ENCODE peak calls at places on chromosomes 12 and 14, in seven cellular contexts. W is endothelial cell of umbilical vein, B is NT2/D1, D is HCT116, O is right lobe of liver, G is transverse colon, I is A549. Z is an unnamed sample.

GRCh38 chr14:53109028-53109687 is 44.0 kb downstream of the DDHD1 start:
- DNase-seq in W (peak), B (no peak), D (no peak), O (no peak), G (peak), I (no peak), Z (no peak)

GRCh38 chr12:67747869-67748760 is 99.6 kb downstream of the DYRK2 start:
- DNase-seq in W (no peak), B (no peak), D (peak), O (peak), G (peak), I (peak), Z (peak)

GRCh38 chr14:95098984-95099599 is 58.2 kb downstream of the DICER1 start:
- DNase-seq in W (peak), B (peak), D (peak), O (no peak), G (peak), I (peak), Z (peak)

GRCh38 chr12:103829092-103829491 is 11.9 kb downstream of the NT5DC3 start:
- DNase-seq in W (no peak), B (no peak), D (no peak), O (no peak), G (no peak), I (no peak), Z (no peak)

GRCh38 chr12:128245106-128245505 is 21.9 kb upstream of the TMEM132C start:
- DNase-seq in W (no peak), B (no peak), D (no peak), O (no peak), G (no peak), I (no peak), Z (no peak)

GRCh38 chr14:32013083-32013482 is 64.0 kb upstream of the ARHGAP5 start:
- DNase-seq in W (no peak), B (peak), D (no peak), O (no peak), G (no peak), I (peak), Z (no peak)

GRCh38 chr12:120376416-120376815 is 7.5 kb upstream of the MSI1 start:
- DNase-seq in W (no peak), B (no peak), D (no peak), O (no peak), G (no peak), I (no peak), Z (no peak)

GRCh38 chr12:105803292-105803691 is 335.5 kb downstream of the NUAK1 start:
- DNase-seq in W (no peak), B (no peak), D (no peak), O (no peak), G (no peak), I (no peak), Z (no peak)

GRCh38 chr12:69070319-69071090 is 137.5 kb upstream of the CPM start:
- DNase-seq in W (peak), B (peak), D (peak), O (peak), G (peak), I (peak), Z (peak)

GRCh38 chr14:106585692-106586091 is 1059.3 kb downstream of the TMEM121 start:
- DNase-seq in W (no peak), B (no peak), D (no peak), O (no peak), G (no peak), I (no peak), Z (no peak)

GRCh38 chr14:55212611-55213010 is 21.2 kb upstream of the DLGAP5 start:
- DNase-seq in W (no peak), B (no peak), D (no peak), O (no peak), G (no peak), I (no peak), Z (peak)

GRCh38 chr12:9750276-9751203 is 10.2 kb downstream of the CD69 start:
- DNase-seq in W (peak), B (peak), D (peak), O (no peak), G (peak), I (peak), Z (peak)

GRCh38 chr14:100778951-100779690 is 46.8 kb upstream of the MEG3 start:
- DNase-seq in W (no peak), B (no peak), D (no peak), O (no peak), G (no peak), I (no peak), Z (no peak)

GRCh38 chr12:96368233-96368632 is 32.0 kb downstream of the CDK17 start:
- DNase-seq in W (peak), B (no peak), D (no peak), O (no peak), G (no peak), I (no peak), Z (no peak)

GRCh38 chr12:132411457-132411856 is 78.5 kb upstream of the FBRSL1 start:
- DNase-seq in W (no peak), B (no peak), D (no peak), O (no peak), G (no peak), I (no peak), Z (no peak)

GRCh38 chr12:21992823-21993222 is 51.6 kb upstream of the ABCC9 start:
- DNase-seq in W (peak), B (no peak), D (no peak), O (no peak), G (peak), I (no peak), Z (no peak)

GRCh38 chr14:103949386-103949785 is 7.1 kb upstream of the RD3L start:
- DNase-seq in W (no peak), B (no peak), D (no peak), O (no peak), G (no peak), I (no peak), Z (no peak)

GRCh38 chr14:31884776-31885379 is 192.2 kb upstream of the ARHGAP5 start:
- DNase-seq in W (no peak), B (no peak), D (no peak), O (no peak), G (no peak), I (no peak), Z (no peak)

GRCh38 chr12:3302406-3303041 is 188.5 kb upstream of the PRMT8 start:
- DNase-seq in W (no peak), B (no peak), D (no peak), O (no peak), G (no peak), I (no peak), Z (no peak)

GRCh38 chr12:43882578-43883178 is 46.8 kb downstream of the TMEM117 start:
- DNase-seq in W (peak), B (peak), D (peak), O (no peak), G (peak), I (peak), Z (peak)

GRCh38 chr12:110282956-110283817 is 2.1 kb downstream of the ATP2A2 start:
- DNase-seq in W (no peak), B (no peak), D (no peak), O (no peak), G (no peak), I (no peak), Z (no peak)

GRCh38 chr14:79598339-79598738 is 613.0 kb downstream of the DIO2 start:
- DNase-seq in W (no peak), B (no peak), D (no peak), O (no peak), G (no peak), I (no peak), Z (no peak)

GRCh38 chr12:107519906-107520859 is 165.4 kb upstream of the PWP1 start:
- DNase-seq in W (no peak), B (no peak), D (no peak), O (peak), G (no peak), I (no peak), Z (peak)

GRCh38 chr14:60707858-60708257 is 16.3 kb downstream of the SIX4 start:
- DNase-seq in W (no peak), B (no peak), D (no peak), O (no peak), G (no peak), I (no peak), Z (no peak)

GRCh38 chr12:58249610-58250009 is 308.2 kb downstream of the ATP23 start:
- DNase-seq in W (peak), B (no peak), D (no peak), O (no peak), G (no peak), I (no peak), Z (peak)

GRCh38 chr14:55123101-55123500 is 6.0 kb upstream of the LGALS3 start:
- DNase-seq in W (peak), B (no peak), D (no peak), O (no peak), G (no peak), I (no peak), Z (no peak)

GRCh38 chr12:24948816-24949722 is at the start of gene BCAT1:
- DNase-seq in W (peak), B (peak), D (no peak), O (peak), G (peak), I (peak), Z (peak)

GRCh38 chr14:90797919-90798318 is 18.3 kb downstream of the TTC7B start:
- DNase-seq in W (no peak), B (no peak), D (no peak), O (no peak), G (no peak), I (no peak), Z (no peak)

GRCh38 chr12:57518920-57519757 is 1.2 kb downstream of the DDIT3 start:
- DNase-seq in W (no peak), B (no peak), D (no peak), O (peak), G (peak), I (peak), Z (no peak)

GRCh38 chr12:107127482-107128185 is 34.3 kb upstream of the CRY1 start:
- DNase-seq in W (no peak), B (no peak), D (no peak), O (no peak), G (no peak), I (no peak), Z (no peak)

GRCh38 chr12:116659771-116660481 is 77.9 kb downstream of the SPRING1 start:
- DNase-seq in W (no peak), B (no peak), D (peak), O (no peak), G (no peak), I (no peak), Z (no peak)

GRCh38 chr12:92602930-92603623 is 99.7 kb upstream of the PLEKHG7 start:
- DNase-seq in W (no peak), B (no peak), D (no peak), O (no peak), G (no peak), I (peak), Z (no peak)

GRCh38 chr12:23847857-23848256 is 101.6 kb downstream of the SOX5 start:
- DNase-seq in W (no peak), B (no peak), D (no peak), O (no peak), G (no peak), I (no peak), Z (no peak)

GRCh38 chr12:87930033-87930432 is 99.2 kb downstream of the C12orf50 start:
- DNase-seq in W (no peak), B (no peak), D (no peak), O (no peak), G (no peak), I (no peak), Z (no peak)

GRCh38 chr14:102317564-102318248 is 1.8 kb upstream of the ZNF839 start:
- DNase-seq in W (peak), B (no peak), D (no peak), O (no peak), G (peak), I (peak), Z (peak)

GRCh38 chr12:25364529-25365339 is 114.0 kb upstream of the KRAS start:
- DNase-seq in W (no peak), B (peak), D (no peak), O (no peak), G (no peak), I (no peak), Z (no peak)

GRCh38 chr14:38958589-38958988 is 144.4 kb downstream of the SEC23A start:
- DNase-seq in W (peak), B (no peak), D (no peak), O (no peak), G (no peak), I (no peak), Z (no peak)

GRCh38 chr12:58608711-58609110 is 311.6 kb downstream of the LRIG3 start:
- DNase-seq in W (no peak), B (no peak), D (no peak), O (no peak), G (no peak), I (no peak), Z (no peak)

GRCh38 chr12:32822344-32822743 is 66.6 kb upstream of the YARS2 start:
- DNase-seq in W (no peak), B (no peak), D (no peak), O (no peak), G (no peak), I (no peak), Z (no peak)

GRCh38 chr12:5433081-5433839 is 1.4 kb downstream of the NTF3 start:
- DNase-seq in W (no peak), B (no peak), D (no peak), O (peak), G (no peak), I (no peak), Z (peak)

GRCh38 chr12:49059385-49060232 is 985 bp downstream of the KMT2D start:
- DNase-seq in W (peak), B (no peak), D (no peak), O (peak), G (peak), I (peak), Z (peak)
- H3K4me3 ChIP-seq in W (peak), B (peak), D (peak), O (peak), G (peak), I (peak), Z (peak)

DNA sequence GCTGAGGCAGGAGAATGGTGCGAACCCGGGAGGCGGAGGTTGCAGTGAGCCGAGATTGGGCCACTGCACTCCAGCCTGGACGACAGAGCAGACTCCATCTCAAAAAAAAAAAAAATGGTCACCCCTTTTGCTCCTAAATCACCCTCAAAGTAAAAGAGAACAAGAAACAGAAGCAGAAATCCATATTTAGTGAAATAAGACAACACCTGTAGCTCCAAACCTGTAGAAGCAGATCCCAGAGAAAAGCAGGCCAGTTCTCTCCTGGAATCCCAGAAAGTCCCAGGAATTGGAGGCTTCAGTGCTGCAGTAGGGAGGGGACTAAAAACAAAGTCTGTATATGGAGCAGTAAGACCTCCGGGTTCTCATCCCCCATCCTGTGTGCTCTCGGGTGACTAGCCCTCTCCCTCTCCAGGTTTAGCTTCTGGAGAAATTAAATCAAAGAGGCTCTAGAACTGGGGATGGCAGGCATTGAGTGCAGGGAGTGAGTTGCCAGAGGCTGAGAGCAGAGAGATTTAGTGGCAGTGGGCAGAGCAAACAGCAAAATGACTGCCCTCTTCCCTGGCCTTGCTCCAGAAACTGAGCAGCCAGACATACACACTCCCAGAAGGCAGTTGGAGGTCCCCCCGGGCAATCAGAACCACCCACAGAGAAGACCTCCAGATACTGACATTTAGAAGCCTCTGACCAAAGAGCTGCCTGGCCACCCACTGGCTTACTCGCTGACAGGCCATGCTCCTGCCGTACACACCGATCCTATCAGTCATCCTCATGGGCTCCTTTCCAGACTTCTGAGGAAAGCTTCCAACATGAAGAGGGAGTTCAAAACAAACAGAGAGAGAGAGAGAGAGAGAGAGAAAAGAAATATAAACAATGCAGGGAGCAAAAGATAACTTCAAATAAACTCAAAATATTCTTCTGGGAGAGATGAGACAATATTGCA is 6.3 kb upstream of the MLXIP start:
- DNase-seq in W (peak), B (no peak), D (no peak), O (peak), G (no peak), I (peak), Z (peak)
- H3K4me3 ChIP-seq in W (no peak), B (no peak), D (no peak), O (no peak), G (no peak), I (peak), Z (peak)

GRCh38 chr12:19177754-19178153 is 48.2 kb downstream of the PLEKHA5 start:
- DNase-seq in W (no peak), B (no peak), D (no peak), O (no peak), G (no peak), I (no peak), Z (no peak)

GRCh38 chr12:19183121-19183838 is 53.7 kb downstream of the PLEKHA5 start:
- DNase-seq in W (no peak), B (no peak), D (no peak), O (no peak), G (no peak), I (peak), Z (no peak)

GRCh38 chr12:19185262-19185929 is 55.9 kb downstream of the PLEKHA5 start:
- DNase-seq in W (no peak), B (peak), D (no peak), O (no peak), G (no peak), I (no peak), Z (no peak)

GRCh38 chr12:19181666-19182426 is 52.3 kb downstream of the PLEKHA5 start:
- DNase-seq in W (peak), B (no peak), D (no peak), O (no peak), G (no peak), I (no peak), Z (no peak)

DNA sequence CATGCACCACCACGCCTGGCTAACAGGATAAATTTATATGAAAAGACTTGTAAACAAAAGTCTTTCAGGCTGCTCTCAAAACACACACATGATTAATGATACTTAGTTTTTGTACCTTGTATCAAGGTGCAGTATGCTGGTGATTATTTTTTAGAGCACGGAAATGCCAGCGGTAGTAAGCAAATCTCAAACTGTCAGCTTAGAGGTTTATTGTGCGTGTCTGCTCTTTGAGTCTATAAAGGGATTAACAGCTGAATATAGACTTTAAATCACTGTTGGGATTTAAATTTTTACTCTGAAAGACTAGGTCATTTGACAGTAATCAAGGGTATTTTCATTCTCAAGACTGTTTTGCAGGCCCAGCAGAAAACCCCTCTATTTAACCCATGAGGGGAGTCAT is 50.5 kb downstream of the PLEKHA5 start:
- DNase-seq in W (no peak), B (no peak), D (no peak), O (no peak), G (no peak), I (no peak), Z (no peak)
- H3K4me3 ChIP-seq in W (no peak), B (no peak), D (no peak), O (no peak), G (no peak), I (no peak), Z (no peak)

GRCh38 chr12:11797993-11798720 is 148.7 kb downstream of the ETV6 start:
- DNase-seq in W (no peak), B (no peak), D (no peak), O (no peak), G (no peak), I (no peak), Z (no peak)
- H3K4me3 ChIP-seq in W (no peak), B (no peak), D (no peak), O (no peak), G (no peak), I (no peak), Z (no peak)

GRCh38 chr12:55612646-55613045 is 24.0 kb upstream of the OR10P1 start:
- DNase-seq in W (no peak), B (no peak), D (no peak), O (no peak), G (no peak), I (no peak), Z (no peak)
- H3K4me3 ChIP-seq in W (no peak), B (no peak), D (no peak), O (no peak), G (no peak), I (no peak), Z (no peak)

GRCh38 chr14:24399981-24400718 is 1.3 kb downstream of the NYNRIN start:
- DNase-seq in W (no peak), B (no peak), D (no peak), O (no peak), G (no peak), I (no peak), Z (no peak)
- H3K4me3 ChIP-seq in W (peak), B (no peak), D (no peak), O (peak), G (no peak), I (no peak), Z (no peak)

Z was measured in SJCRH30.